ENCODE peak calls at places on chromosomes 7 and 10, in nine cellular contexts. U, B, F, G, R, K, V, D and M are unnamed samples.
A peak's percentile ranks its signal among the peaks of the same experiment; 100 is the strongest.

GRCh38 chr10:43316988-43317387 is 50.1 kb upstream of the RASGEF1A start:
- DNase-seq in U (no peak), B (no peak), F (no peak), G (no peak), R (no peak), K (no peak), V (peak; percentile 27), D (no peak), M (peak; percentile 57)

GRCh38 chr7:2870471-2870941 is 26.4 kb upstream of the GNA12 start:
- DNase-seq in U (no peak), B (no peak), F (peak; percentile 90), G (peak; percentile 56), R (peak; percentile 87), K (no peak), V (peak; percentile 66), D (peak; percentile 94), M (no peak)

GRCh38 chr10:6999232-6999925 is 411.5 kb downstream of the SFMBT2 start:
- DNase-seq in U (no peak), B (no peak), F (no peak), G (no peak), R (no peak), K (no peak), V (no peak), D (no peak), M (no peak)

GRCh38 chr7:16083931-16084330 is 337.4 kb downstream of the CRPPA start:
- DNase-seq in U (no peak), B (peak; percentile 72), F (peak; percentile 85), G (no peak), R (no peak), K (no peak), V (no peak), D (no peak), M (no peak)

GRCh38 chr10:63267414-63268138 is 134.4 kb downstream of the NRBF2 start:
- DNase-seq in U (no peak), B (peak; percentile 73), F (peak; percentile 89), G (no peak), R (no peak), K (peak; percentile 65), V (no peak), D (no peak), M (no peak)

GRCh38 chr10:89644691-89644966 is 413 bp downstream of the PANK1 start:
- DNase-seq in U (no peak), B (no peak), F (peak; percentile 69), G (no peak), R (no peak), K (no peak), V (no peak), D (no peak), M (no peak)

GRCh38 chr10:116742367-116743265 is at the start of gene HSPA12A:
- DNase-seq in U (no peak), B (peak; percentile 70), F (peak; percentile 62), G (peak; percentile 46), R (peak; percentile 84), K (peak; percentile 89), V (peak; percentile 89), D (no peak), M (no peak)

GRCh38 chr10:11434323-11434722 is 177.1 kb downstream of the USP6NL start:
- DNase-seq in U (no peak), B (no peak), F (no peak), G (no peak), R (no peak), K (no peak), V (peak; percentile 76), D (no peak), M (no peak)

GRCh38 chr7:107044347-107045194 is at the start of gene PRKAR2B:
- DNase-seq in U (peak; percentile 53), B (no peak), F (peak; percentile 83), G (peak; percentile 33), R (peak; percentile 80), K (peak; percentile 93), V (peak; percentile 89), D (peak; percentile 46), M (no peak)

GRCh38 chr7:32941181-32941995 is 15.9 kb upstream of the FKBP9 start:
- DNase-seq in U (no peak), B (no peak), F (peak; percentile 31), G (no peak), R (no peak), K (no peak), V (no peak), D (no peak), M (no peak)

GRCh38 chr10:95264227-95265051 is 26.4 kb downstream of the PDLIM1 start:
- DNase-seq in U (no peak), B (peak; percentile 37), F (no peak), G (no peak), R (no peak), K (no peak), V (no peak), D (no peak), M (no peak)